ENCODE peak calls at places on chromosomes 2 and 18, in ten cellular contexts. W is Karpas-422; H is PC-3; X is NCI-H1092 treated with DMSO at 0.1 percent for 48 hours; Z is SHP77; K is A549; I is BE2C; P is activated CD4-positive, alpha-beta T cell treated with anti-CD3 and anti-CD28 coated beads, Interleukin-2, amount 50 U/mL, for 1 hour; C is Calu3; Y is HTR-8/SVneo. R is an unnamed sample.

GRCh38 chr2:237486334-237486818 is 675 bp upstream of the MLPH start:
- DNase-seq in X (no peak), H (peak; percentile 38), W (no peak), K (peak; percentile 63), C (no peak), P (no peak), I (no peak), Z (no peak), Y (no peak), R (no peak)

GRCh38 chr2:167543721-167544120 is 655.4 kb downstream of the XIRP2 start:
- DNase-seq in W (no peak), H (no peak), Z (no peak), Y (no peak), C (no peak), P (no peak), K (no peak), X (no peak), I (no peak), R (no peak)

GRCh38 chr2:174014699-174015070 is 49.5 kb upstream of the SP3 start:
- DNase-seq in X (peak; percentile 23), I (peak; percentile 65), P (no peak), Y (no peak), K (no peak), C (no peak), H (no peak), W (no peak), Z (no peak), R (no peak)

GRCh38 chr2:68721482-68722071 is 13.0 kb upstream of the ARHGAP25 start:
- DNase-seq in Y (no peak), H (peak; percentile 27), C (peak; percentile 60), I (no peak), P (peak; percentile 17), W (peak; percentile 73), K (no peak), X (no peak), Z (no peak), R (peak; percentile 68)

GRCh38 chr2:222304737-222305509 is 6.1 kb upstream of the PAX3 start:
- DNase-seq in C (no peak), Y (no peak), P (no peak), W (peak; percentile 44), I (no peak), K (no peak), Z (no peak), X (peak; percentile 51), H (no peak), R (no peak)

GRCh38 chr2:26864646-26865045 is 16.7 kb downstream of the DPYSL5 start:
- DNase-seq in P (no peak), I (no peak), H (no peak), Z (no peak), X (no peak), W (no peak), Y (no peak), K (no peak), C (no peak), R (no peak)

GRCh38 chr2:108061485-108062042 is 75.2 kb downstream of the SLC5A7 start:
- DNase-seq in I (no peak), W (no peak), C (no peak), P (no peak), X (no peak), Y (no peak), K (no peak), H (no peak), Z (no peak), R (no peak)

GRCh38 chr2:24345937-24346336 is 14.4 kb downstream of the ITSN2 start:
- DNase-seq in K (no peak), C (no peak), P (no peak), H (no peak), Y (no peak), X (no peak), W (no peak), Z (no peak), I (no peak), R (no peak)

GRCh38 chr2:8177550-8177949 is 504.3 kb upstream of the ID2 start:
- DNase-seq in H (no peak), Z (no peak), X (no peak), W (no peak), I (no peak), P (no peak), K (no peak), Y (no peak), C (no peak), R (no peak)

GRCh38 chr2:231455222-231455621 is 9.1 kb downstream of the NCL start:
- DNase-seq in I (no peak), W (no peak), C (no peak), Z (no peak), H (no peak), P (no peak), Y (no peak), X (no peak), K (no peak), R (no peak)

GRCh38 chr2:99648115-99648850 is 158.5 kb upstream of the REV1 start:
- DNase-seq in Y (no peak), W (no peak), P (no peak), C (no peak), K (no peak), H (peak; percentile 13), X (peak; percentile 15), Z (no peak), I (no peak), R (no peak)

GRCh38 chr2:33223851-33224250 is 252.6 kb upstream of the RASGRP3 start:
- DNase-seq in Y (no peak), C (no peak), P (no peak), X (no peak), I (no peak), W (no peak), K (no peak), Z (no peak), H (no peak), R (no peak)

GRCh38 chr18:33755918-33756590 is 178.0 kb downstream of the ASXL3 start:
- DNase-seq in Z (peak; percentile 88), H (peak; percentile 64), X (no peak), W (no peak), P (no peak), C (peak; percentile 21), Y (no peak), K (peak; percentile 29), I (no peak), R (no peak)

GRCh38 chr2:234679766-234680687 is 183.1 kb upstream of the ARL4C start:
- DNase-seq in W (no peak), H (peak; percentile 89), Y (peak; percentile 67), K (peak; percentile 91), Z (no peak), I (no peak), P (no peak), C (peak; percentile 20), X (no peak), R (peak; percentile 90)

GRCh38 chr2:127425540-127426490 is 7.6 kb downstream of the PROC start:
- DNase-seq in H (no peak), X (no peak), I (no peak), Y (no peak), Z (no peak), P (no peak), C (no peak), W (no peak), K (no peak), R (no peak)

GRCh38 chr18:79782566-79783308 is 15.0 kb upstream of the KCNG2 start:
- DNase-seq in C (no peak), W (no peak), Y (no peak), I (no peak), P (no peak), Z (no peak), H (peak; percentile 9), K (no peak), X (peak; percentile 57), R (no peak)

GRCh38 chr2:234595829-234596228 is 98.9 kb upstream of the ARL4C start:
- DNase-seq in P (no peak), I (no peak), K (no peak), H (no peak), Y (peak; percentile 17), C (no peak), W (no peak), Z (no peak), X (no peak), R (no peak)

GRCh38 chr2:113754989-113755689 is 1.3 kb downstream of the SLC35F5 start:
- DNase-seq in C (no peak), Z (no peak), Y (no peak), I (no peak), K (peak; percentile 12), X (no peak), W (peak; percentile 51), P (no peak), H (peak; percentile 37), R (no peak)

GRCh38 chr18:67854340-67854739 is 337.8 kb upstream of the DSEL start:
- DNase-seq in P (no peak), K (no peak), X (no peak), Z (no peak), W (no peak), C (no peak), I (no peak), H (no peak), Y (no peak), R (no peak)

GRCh38 chr2:47905454-47906260 is 641 bp downstream of the FBXO11 start:
- DNase-seq in Y (no peak), P (peak; percentile 52), W (peak; percentile 80), Z (peak; percentile 51), I (peak; percentile 60), C (peak; percentile 65), X (peak; percentile 74), H (peak; percentile 26), K (peak; percentile 81), R (no peak)

GRCh38 chr18:79439201-79440023 is 43.7 kb downstream of the NFATC1 start:
- DNase-seq in X (peak; percentile 35), Y (no peak), C (no peak), Z (no peak), P (peak; percentile 52), W (no peak), K (no peak), I (no peak), H (peak; percentile 57), R (no peak)

GRCh38 chr2:201182650-201183372 is at the start of gene CASP10:
- DNase-seq in I (no peak), K (peak; percentile 89), X (no peak), P (no peak), Z (no peak), H (peak; percentile 64), C (peak; percentile 54), Y (peak; percentile 34), W (peak; percentile 60), R (peak; percentile 53)

GRCh38 chr2:150387586-150388288 is 99.7 kb downstream of the RND3 start:
- DNase-seq in Z (no peak), W (no peak), K (no peak), P (no peak), I (peak; percentile 3), X (no peak), C (no peak), H (no peak), Y (no peak), R (no peak)

GRCh38 chr18:45168883-45169585 is 446.2 kb upstream of the SLC14A2 start:
- DNase-seq in C (no peak), X (no peak), Y (no peak), Z (no peak), I (no peak), H (peak; percentile 52), K (peak; percentile 9), P (no peak), W (no peak), R (no peak)

GRCh38 chr2:74206180-74206688 is 7.8 kb downstream of the MTHFD2 start:
- DNase-seq in W (no peak), I (no peak), K (no peak), P (no peak), C (no peak), X (no peak), H (peak; percentile 27), Z (no peak), Y (peak; percentile 64), R (no peak)